ENCODE peak calls at places on chromosome 14, in eight cellular contexts. One of them, this sample, is unnamed.

GRCh38 chr14:64938972-64939816 is 3.4 kb downstream of the GPX2 start:
- DNase-seq in stimulated activated CD4-positive, alpha-beta T cell treated with anti-CD3 and anti-CD28 coated beads, Interleukin-4, amount 100 ng/mL, for 48 hours: no peak
- DNase-seq in CD8-positive, alpha-beta T cell: no peak
- DNase-seq in MV-4-11: no peak
- DNase-seq in fibroblast of villous mesenchyme: no peak
- DNase-seq in dermis microvascular lymphatic vessel endothelial cell: no peak
- DNase-seq in Kasumi-1: no peak
- DNase-seq in Right ventricle myocardium superior: no peak
- DNase-seq in this sample: no peak

GRCh38 chr14:44963775-44964380 is 1.9 kb downstream of the TOGARAM1 start:
- DNase-seq in stimulated activated CD4-positive, alpha-beta T cell treated with anti-CD3 and anti-CD28 coated beads, Interleukin-4, amount 100 ng/mL, for 48 hours: no peak
- DNase-seq in CD8-positive, alpha-beta T cell: no peak
- DNase-seq in MV-4-11: no peak
- DNase-seq in fibroblast of villous mesenchyme: no peak
- DNase-seq in dermis microvascular lymphatic vessel endothelial cell: peak
- DNase-seq in Kasumi-1: no peak
- DNase-seq in Right ventricle myocardium superior: no peak
- DNase-seq in this sample: no peak

GRCh38 chr14:104103061-104104005 is 17.8 kb downstream of the ASPG start:
- DNase-seq in stimulated activated CD4-positive, alpha-beta T cell treated with anti-CD3 and anti-CD28 coated beads, Interleukin-4, amount 100 ng/mL, for 48 hours: no peak
- DNase-seq in CD8-positive, alpha-beta T cell: no peak
- DNase-seq in MV-4-11: no peak
- DNase-seq in fibroblast of villous mesenchyme: no peak
- DNase-seq in dermis microvascular lymphatic vessel endothelial cell: no peak
- DNase-seq in Kasumi-1: no peak
- DNase-seq in Right ventricle myocardium superior: peak
- DNase-seq in this sample: no peak

GRCh38 chr14:58465425-58465824 is 37.9 kb downstream of the KIAA0586 start:
- DNase-seq in stimulated activated CD4-positive, alpha-beta T cell treated with anti-CD3 and anti-CD28 coated beads, Interleukin-4, amount 100 ng/mL, for 48 hours: no peak
- DNase-seq in CD8-positive, alpha-beta T cell: no peak
- DNase-seq in MV-4-11: no peak
- DNase-seq in fibroblast of villous mesenchyme: peak
- DNase-seq in dermis microvascular lymphatic vessel endothelial cell: no peak
- DNase-seq in Kasumi-1: no peak
- DNase-seq in Right ventricle myocardium superior: no peak
- DNase-seq in this sample: no peak

GRCh38 chr14:98321838-98322237 is 950.2 kb downstream of the BCL11B start:
- DNase-seq in stimulated activated CD4-positive, alpha-beta T cell treated with anti-CD3 and anti-CD28 coated beads, Interleukin-4, amount 100 ng/mL, for 48 hours: no peak
- DNase-seq in CD8-positive, alpha-beta T cell: no peak
- DNase-seq in MV-4-11: no peak
- DNase-seq in fibroblast of villous mesenchyme: no peak
- DNase-seq in dermis microvascular lymphatic vessel endothelial cell: no peak
- DNase-seq in Kasumi-1: no peak
- DNase-seq in Right ventricle myocardium superior: no peak
- DNase-seq in this sample: no peak

GRCh38 chr14:34013714-34014055 is 62.8 kb upstream of the EGLN3 start:
- DNase-seq in stimulated activated CD4-positive, alpha-beta T cell treated with anti-CD3 and anti-CD28 coated beads, Interleukin-4, amount 100 ng/mL, for 48 hours: no peak
- DNase-seq in CD8-positive, alpha-beta T cell: no peak
- DNase-seq in MV-4-11: peak
- DNase-seq in fibroblast of villous mesenchyme: no peak
- DNase-seq in dermis microvascular lymphatic vessel endothelial cell: no peak
- DNase-seq in Kasumi-1: no peak
- DNase-seq in Right ventricle myocardium superior: no peak
- DNase-seq in this sample: no peak

GRCh38 chr14:91244501-91244901 is at the start of gene GPR68:
- DNase-seq in stimulated activated CD4-positive, alpha-beta T cell treated with anti-CD3 and anti-CD28 coated beads, Interleukin-4, amount 100 ng/mL, for 48 hours: no peak
- DNase-seq in CD8-positive, alpha-beta T cell: peak
- DNase-seq in MV-4-11: peak
- DNase-seq in fibroblast of villous mesenchyme: peak
- DNase-seq in dermis microvascular lymphatic vessel endothelial cell: peak
- DNase-seq in Kasumi-1: peak
- DNase-seq in Right ventricle myocardium superior: peak
- DNase-seq in this sample: no peak

GRCh38 chr14:98249476-98249875 is 1022.5 kb downstream of the BCL11B start:
- DNase-seq in stimulated activated CD4-positive, alpha-beta T cell treated with anti-CD3 and anti-CD28 coated beads, Interleukin-4, amount 100 ng/mL, for 48 hours: no peak
- DNase-seq in CD8-positive, alpha-beta T cell: no peak
- DNase-seq in MV-4-11: no peak
- DNase-seq in fibroblast of villous mesenchyme: no peak
- DNase-seq in dermis microvascular lymphatic vessel endothelial cell: no peak
- DNase-seq in Kasumi-1: no peak
- DNase-seq in Right ventricle myocardium superior: no peak
- DNase-seq in this sample: no peak

GRCh38 chr14:90272523-90272922 is 16.2 kb downstream of the PSMC1 start:
- DNase-seq in stimulated activated CD4-positive, alpha-beta T cell treated with anti-CD3 and anti-CD28 coated beads, Interleukin-4, amount 100 ng/mL, for 48 hours: no peak
- DNase-seq in CD8-positive, alpha-beta T cell: no peak
- DNase-seq in MV-4-11: peak
- DNase-seq in fibroblast of villous mesenchyme: peak
- DNase-seq in dermis microvascular lymphatic vessel endothelial cell: peak
- DNase-seq in Kasumi-1: peak
- DNase-seq in Right ventricle myocardium superior: no peak
- DNase-seq in this sample: no peak

GRCh38 chr14:51367600-51367931 is 127.5 kb downstream of the TMX1 start:
- DNase-seq in stimulated activated CD4-positive, alpha-beta T cell treated with anti-CD3 and anti-CD28 coated beads, Interleukin-4, amount 100 ng/mL, for 48 hours: no peak
- DNase-seq in CD8-positive, alpha-beta T cell: no peak
- DNase-seq in MV-4-11: no peak
- DNase-seq in fibroblast of villous mesenchyme: peak
- DNase-seq in dermis microvascular lymphatic vessel endothelial cell: no peak
- DNase-seq in Kasumi-1: no peak
- DNase-seq in Right ventricle myocardium superior: no peak
- DNase-seq in this sample: no peak

GRCh38 chr14:29215853-29216252 is 449.3 kb downstream of the FOXG1 start:
- DNase-seq in stimulated activated CD4-positive, alpha-beta T cell treated with anti-CD3 and anti-CD28 coated beads, Interleukin-4, amount 100 ng/mL, for 48 hours: no peak
- DNase-seq in CD8-positive, alpha-beta T cell: no peak
- DNase-seq in MV-4-11: no peak
- DNase-seq in fibroblast of villous mesenchyme: peak
- DNase-seq in dermis microvascular lymphatic vessel endothelial cell: peak
- DNase-seq in Kasumi-1: no peak
- DNase-seq in Right ventricle myocardium superior: no peak
- DNase-seq in this sample: no peak

GRCh38 chr14:80679273-80679672 is 262.3 kb downstream of the CEP128 start:
- DNase-seq in stimulated activated CD4-positive, alpha-beta T cell treated with anti-CD3 and anti-CD28 coated beads, Interleukin-4, amount 100 ng/mL, for 48 hours: no peak
- DNase-seq in CD8-positive, alpha-beta T cell: no peak
- DNase-seq in MV-4-11: no peak
- DNase-seq in fibroblast of villous mesenchyme: no peak
- DNase-seq in dermis microvascular lymphatic vessel endothelial cell: no peak
- DNase-seq in Kasumi-1: no peak
- DNase-seq in Right ventricle myocardium superior: no peak
- DNase-seq in this sample: no peak

GRCh38 chr14:66069830-66070541 is 416.2 kb upstream of the CCDC196 start:
- DNase-seq in stimulated activated CD4-positive, alpha-beta T cell treated with anti-CD3 and anti-CD28 coated beads, Interleukin-4, amount 100 ng/mL, for 48 hours: no peak
- DNase-seq in CD8-positive, alpha-beta T cell: no peak
- DNase-seq in MV-4-11: no peak
- DNase-seq in fibroblast of villous mesenchyme: no peak
- DNase-seq in dermis microvascular lymphatic vessel endothelial cell: no peak
- DNase-seq in Kasumi-1: no peak
- DNase-seq in Right ventricle myocardium superior: no peak
- DNase-seq in this sample: no peak

GRCh38 chr14:85233756-85234545 is 296.0 kb upstream of the FLRT2 start:
- DNase-seq in stimulated activated CD4-positive, alpha-beta T cell treated with anti-CD3 and anti-CD28 coated beads, Interleukin-4, amount 100 ng/mL, for 48 hours: no peak
- DNase-seq in CD8-positive, alpha-beta T cell: no peak
- DNase-seq in MV-4-11: no peak
- DNase-seq in fibroblast of villous mesenchyme: peak
- DNase-seq in dermis microvascular lymphatic vessel endothelial cell: no peak
- DNase-seq in Kasumi-1: no peak
- DNase-seq in Right ventricle myocardium superior: no peak
- DNase-seq in this sample: no peak

GRCh38 chr14:93036652-93037341 is 78.9 kb downstream of the ITPK1 start:
- DNase-seq in stimulated activated CD4-positive, alpha-beta T cell treated with anti-CD3 and anti-CD28 coated beads, Interleukin-4, amount 100 ng/mL, for 48 hours: no peak
- DNase-seq in CD8-positive, alpha-beta T cell: no peak
- DNase-seq in MV-4-11: no peak
- DNase-seq in fibroblast of villous mesenchyme: peak
- DNase-seq in dermis microvascular lymphatic vessel endothelial cell: peak
- DNase-seq in Kasumi-1: no peak
- DNase-seq in Right ventricle myocardium superior: no peak
- DNase-seq in this sample: no peak

GRCh38 chr14:75769047-75769685 is 108.1 kb downstream of the TTLL5 start:
- DNase-seq in stimulated activated CD4-positive, alpha-beta T cell treated with anti-CD3 and anti-CD28 coated beads, Interleukin-4, amount 100 ng/mL, for 48 hours: no peak
- DNase-seq in CD8-positive, alpha-beta T cell: no peak
- DNase-seq in MV-4-11: no peak
- DNase-seq in fibroblast of villous mesenchyme: no peak
- DNase-seq in dermis microvascular lymphatic vessel endothelial cell: no peak
- DNase-seq in Kasumi-1: no peak
- DNase-seq in Right ventricle myocardium superior: no peak
- DNase-seq in this sample: no peak

GRCh38 chr14:83133986-83134664 is 1600.5 kb upstream of the SEL1L start:
- DNase-seq in stimulated activated CD4-positive, alpha-beta T cell treated with anti-CD3 and anti-CD28 coated beads, Interleukin-4, amount 100 ng/mL, for 48 hours: no peak
- DNase-seq in CD8-positive, alpha-beta T cell: no peak
- DNase-seq in MV-4-11: peak
- DNase-seq in fibroblast of villous mesenchyme: no peak
- DNase-seq in dermis microvascular lymphatic vessel endothelial cell: no peak
- DNase-seq in Kasumi-1: no peak
- DNase-seq in Right ventricle myocardium superior: no peak
- DNase-seq in this sample: no peak

GRCh38 chr14:34023824-34024767 is 73.2 kb upstream of the EGLN3 start:
- DNase-seq in stimulated activated CD4-positive, alpha-beta T cell treated with anti-CD3 and anti-CD28 coated beads, Interleukin-4, amount 100 ng/mL, for 48 hours: no peak
- DNase-seq in CD8-positive, alpha-beta T cell: no peak
- DNase-seq in MV-4-11: no peak
- DNase-seq in fibroblast of villous mesenchyme: no peak
- DNase-seq in dermis microvascular lymphatic vessel endothelial cell: no peak
- DNase-seq in Kasumi-1: no peak
- DNase-seq in Right ventricle myocardium superior: no peak
- DNase-seq in this sample: no peak

GRCh38 chr14:72053662-72054061 is 121.4 kb downstream of the RGS6 start:
- DNase-seq in stimulated activated CD4-positive, alpha-beta T cell treated with anti-CD3 and anti-CD28 coated beads, Interleukin-4, amount 100 ng/mL, for 48 hours: no peak
- DNase-seq in CD8-positive, alpha-beta T cell: no peak
- DNase-seq in MV-4-11: no peak
- DNase-seq in fibroblast of villous mesenchyme: no peak
- DNase-seq in dermis microvascular lymphatic vessel endothelial cell: no peak
- DNase-seq in Kasumi-1: no peak
- DNase-seq in Right ventricle myocardium superior: no peak
- DNase-seq in this sample: no peak

GRCh38 chr14:89911018-89911919 is 43.3 kb downstream of the EFCAB11 start:
- DNase-seq in stimulated activated CD4-positive, alpha-beta T cell treated with anti-CD3 and anti-CD28 coated beads, Interleukin-4, amount 100 ng/mL, for 48 hours: no peak
- DNase-seq in CD8-positive, alpha-beta T cell: no peak
- DNase-seq in MV-4-11: peak
- DNase-seq in fibroblast of villous mesenchyme: no peak
- DNase-seq in dermis microvascular lymphatic vessel endothelial cell: no peak
- DNase-seq in Kasumi-1: no peak
- DNase-seq in Right ventricle myocardium superior: no peak
- DNase-seq in this sample: no peak

GRCh38 chr14:29926701-29927595 is 699 bp downstream of the PRKD1 start:
- DNase-seq in stimulated activated CD4-positive, alpha-beta T cell treated with anti-CD3 and anti-CD28 coated beads, Interleukin-4, amount 100 ng/mL, for 48 hours: no peak
- DNase-seq in CD8-positive, alpha-beta T cell: no peak
- DNase-seq in MV-4-11: no peak
- DNase-seq in fibroblast of villous mesenchyme: peak
- DNase-seq in dermis microvascular lymphatic vessel endothelial cell: peak
- DNase-seq in Kasumi-1: no peak
- DNase-seq in Right ventricle myocardium superior: peak
- DNase-seq in this sample: no peak

GRCh38 chr14:37369446-37369845 is 171.7 kb downstream of the MIPOL1 start:
- DNase-seq in stimulated activated CD4-positive, alpha-beta T cell treated with anti-CD3 and anti-CD28 coated beads, Interleukin-4, amount 100 ng/mL, for 48 hours: no peak
- DNase-seq in CD8-positive, alpha-beta T cell: no peak
- DNase-seq in MV-4-11: no peak
- DNase-seq in fibroblast of villous mesenchyme: no peak
- DNase-seq in dermis microvascular lymphatic vessel endothelial cell: no peak
- DNase-seq in Kasumi-1: no peak
- DNase-seq in Right ventricle myocardium superior: no peak
- DNase-seq in this sample: no peak

GRCh38 chr14:61355892-61356325 is 34.5 kb downstream of the PRKCH start:
- DNase-seq in stimulated activated CD4-positive, alpha-beta T cell treated with anti-CD3 and anti-CD28 coated beads, Interleukin-4, amount 100 ng/mL, for 48 hours: no peak
- DNase-seq in CD8-positive, alpha-beta T cell: peak
- DNase-seq in MV-4-11: peak
- DNase-seq in fibroblast of villous mesenchyme: no peak
- DNase-seq in dermis microvascular lymphatic vessel endothelial cell: peak
- DNase-seq in Kasumi-1: peak
- DNase-seq in Right ventricle myocardium superior: no peak
- DNase-seq in this sample: peak

GRCh38 chr14:83491091-83491490 is 1957.4 kb upstream of the SEL1L start:
- DNase-seq in stimulated activated CD4-positive, alpha-beta T cell treated with anti-CD3 and anti-CD28 coated beads, Interleukin-4, amount 100 ng/mL, for 48 hours: no peak
- DNase-seq in CD8-positive, alpha-beta T cell: no peak
- DNase-seq in MV-4-11: peak
- DNase-seq in fibroblast of villous mesenchyme: no peak
- DNase-seq in dermis microvascular lymphatic vessel endothelial cell: no peak
- DNase-seq in Kasumi-1: no peak
- DNase-seq in Right ventricle myocardium superior: no peak
- DNase-seq in this sample: no peak

GRCh38 chr14:92563359-92563758 is 49.8 kb downstream of the RIN3 start:
- DNase-seq in stimulated activated CD4-positive, alpha-beta T cell treated with anti-CD3 and anti-CD28 coated beads, Interleukin-4, amount 100 ng/mL, for 48 hours: no peak
- DNase-seq in CD8-positive, alpha-beta T cell: no peak
- DNase-seq in MV-4-11: peak
- DNase-seq in fibroblast of villous mesenchyme: no peak
- DNase-seq in dermis microvascular lymphatic vessel endothelial cell: no peak
- DNase-seq in Kasumi-1: peak
- DNase-seq in Right ventricle myocardium superior: no peak
- DNase-seq in this sample: no peak